ENCODE peak calls at places on chromosomes 13 and 19, in ten cellular contexts. X, J, R, U, Q, Z, V, B, G and S are unnamed samples. For H3K27me3, the result is how much of the 10 kb centered on the place peaks cover.

GRCh38 chr13:91539458-91540156 is 141.2 kb downstream of the GPC5 start:
- DNase-seq in Q (no peak), B (no peak), R (no peak), G (no peak), X (no peak), J (no peak), Z (no peak), U (no peak), V (no peak), S (no peak)

GRCh38 chr13:20713751-20714150 is 10.3 kb downstream of the IL17D start:
- DNase-seq in Q (no peak), G (no peak), V (peak), X (no peak), R (no peak), Z (no peak), U (no peak), J (no peak), B (no peak), S (no peak)

GRCh38 chr19:38699027-38699346 is 45.3 kb downstream of the CAPN12 start:
- DNase-seq in Z (no peak), V (no peak), J (no peak), G (no peak), U (no peak), Q (no peak), B (no peak), R (no peak), X (no peak), S (no peak)

GRCh38 chr13:95298971-95299627 is 2.2 kb downstream of the ABCC4 start:
- DNase-seq in B (no peak), G (no peak), Z (no peak), X (no peak), R (no peak), V (peak), Q (no peak), U (no peak), J (no peak), S (no peak)

GRCh38 chr13:114022876-114023275 is 49.0 kb upstream of the C13orf46 start:
- DNase-seq in J (no peak), G (no peak), B (no peak), Z (no peak), V (no peak), Q (no peak), R (no peak), U (no peak), X (no peak), S (no peak)

GRCh38 chr19:35565016-35565856 is 1.8 kb upstream of the ATP4A start:
- DNase-seq in V (no peak), B (no peak), Z (no peak), U (peak), G (no peak), X (no peak), Q (no peak), J (no peak), R (no peak), S (no peak)

GRCh38 chr13:33879044-33879596 is 61.2 kb downstream of the RFC3 start:
- DNase-seq in V (no peak), B (no peak), X (no peak), Q (no peak), U (no peak), G (no peak), Z (no peak), R (no peak), J (no peak), S (no peak)

GRCh38 chr19:19171821-19172532 is 1.9 kb upstream of the MEF2B start:
- DNase-seq in V (peak), Q (no peak), X (no peak), U (no peak), Z (no peak), B (no peak), R (peak), J (no peak), G (no peak), S (no peak)

GRCh38 chr13:19927117-19927734 is 31.3 kb upstream of the ZMYM2 start:
- DNase-seq in R (no peak), J (peak), V (peak), B (no peak), G (no peak), U (no peak), X (no peak), Z (no peak), Q (no peak), S (no peak)

GRCh38 chr19:5684694-5685430 is 4.0 kb downstream of the HSD11B1L start:
- DNase-seq in R (no peak), U (no peak), J (no peak), X (no peak), B (no peak), Z (no peak), V (no peak), G (no peak), Q (no peak), S (no peak)

GRCh38 chr19:11380653-11381534 is 3.2 kb downstream of the EPOR start:
- DNase-seq in Q (peak), R (peak), B (peak), Z (peak), G (peak), X (peak), U (peak), V (peak), J (peak), S (peak)

GRCh38 chr19:29708553-29709439 is 6.3 kb downstream of the C19orf12 start:
- DNase-seq in G (no peak), Q (peak), U (no peak), Z (no peak), J (no peak), B (no peak), V (no peak), X (no peak), R (no peak), S (no peak)

GRCh38 chr13:106083620-106084350 is 451.7 kb downstream of the EFNB2 start:
- DNase-seq in G (no peak), X (peak), Q (peak), B (no peak), V (peak), U (peak), J (no peak), R (no peak), Z (peak), S (peak)

GRCh38 chr13:111115841-111116500 is 861 bp downstream of the ARHGEF7 start:
- DNase-seq in B (no peak), J (peak), V (peak), R (no peak), U (peak), X (peak), Q (no peak), Z (no peak), G (peak), S (peak)

GRCh38 chr13:78609464-78610205 is 6.3 kb upstream of the POU4F1 start:
- DNase-seq in U (no peak), Q (no peak), Z (no peak), G (no peak), B (no peak), V (no peak), X (no peak), R (no peak), J (no peak), S (no peak)

GRCh38 chr13:98507060-98507797 is 69.7 kb downstream of the STK24 start:
- DNase-seq in R (no peak), Q (no peak), X (peak), G (peak), U (peak), V (no peak), B (no peak), J (peak), Z (peak), S (peak)

GRCh38 chr13:23671902-23672301 is 101.7 kb downstream of the TNFRSF19 start:
- DNase-seq in Z (no peak), R (no peak), X (no peak), G (no peak), J (no peak), Q (no peak), B (no peak), U (no peak), V (peak), S (no peak)

GRCh38 chr13:91347996-91348905 is 764 bp downstream of the MIR17HG start:
- DNase-seq in R (peak), Q (peak), Z (peak), X (peak), J (peak), U (peak), B (no peak), G (peak), V (no peak), S (peak)

GRCh38 chr13:108755084-108755483 is 125.7 kb downstream of the MYO16 start:
- DNase-seq in J (no peak), B (no peak), Q (no peak), V (no peak), G (no peak), Z (no peak), U (peak), X (no peak), R (no peak), S (no peak)

GRCh38 chr19:7199613-7200533 is 94.3 kb downstream of the INSR start:
- DNase-seq in X (no peak), B (no peak), V (peak), R (no peak), G (no peak), Z (peak), J (no peak), U (peak), Q (peak), S (no peak)

GRCh38 chr19:367963-368623 is 23.5 kb upstream of the MIER2 start:
- DNase-seq in G (no peak), Z (no peak), R (no peak), V (no peak), J (no peak), B (no peak), U (no peak), X (no peak), Q (peak), S (peak)

GRCh38 chr13:20016649-20017364 is 58.3 kb downstream of the ZMYM2 start:
- DNase-seq in B (no peak), J (no peak), U (no peak), X (no peak), Z (no peak), Q (no peak), V (no peak), R (no peak), G (no peak), S (no peak)

GRCh38 chr19:33903489-33903850 is 106.8 kb downstream of the KCTD15 start:
- DNase-seq in J (no peak), U (peak), R (no peak), G (no peak), Q (no peak), Z (no peak), X (no peak), V (no peak), B (no peak), S (no peak)

GRCh38 chr13:33735276-33735675 is 82.7 kb upstream of the RFC3 start:
- DNase-seq in X (no peak), Q (no peak), B (no peak), J (no peak), V (no peak), U (no peak), G (no peak), R (no peak), Z (no peak), S (no peak)

GRCh38 chr19:49017666-49018351 is 918 bp upstream of the LHB start:
- DNase-seq in V (peak), Q (peak), Z (peak), G (no peak), R (peak), J (no peak), B (no peak), X (peak), U (peak), S (peak)

GRCh38 chr13:20843177-20843576 is 59.4 kb downstream of the XPO4 start:
- DNase-seq in U (no peak), Q (no peak), J (no peak), G (no peak), V (peak), B (no peak), X (no peak), R (no peak), Z (no peak), S (peak)

GRCh38 chr13:31056650-31057275 is 104.9 kb downstream of the HSPH1 start:
- DNase-seq in V (peak), R (no peak), J (no peak), U (no peak), G (no peak), X (no peak), Z (no peak), B (no peak), Q (no peak), S (no peak)

GRCh38 chr13:113632706-113633484 is 25.1 kb downstream of the ATP4B start:
- DNase-seq in B (no peak), R (no peak), J (no peak), V (no peak), G (no peak), U (no peak), Q (no peak), Z (no peak), X (no peak), S (no peak)

GRCh38 chr19:7908078-7908699 is 4.5 kb downstream of the MAP2K7 start:
- DNase-seq in G (no peak), B (no peak), V (no peak), Z (no peak), R (no peak), X (peak), Q (peak), U (no peak), J (no peak), S (no peak)

GRCh38 chr13:82766732-82767321 is 1115.4 kb downstream of the SLITRK1 start:
- DNase-seq in Q (no peak), X (no peak), G (no peak), U (no peak), R (no peak), V (no peak), B (no peak), J (no peak), Z (no peak), S (no peak)

GRCh38 chr19:55225415-55225958 is 3.1 kb downstream of the TMEM86B start:
- DNase-seq in X (no peak), V (no peak), J (no peak), U (no peak), R (no peak), Z (no peak), Q (no peak), G (no peak), B (no peak), S (no peak)

GRCh38 chr19:58182577-58182988 is 278 bp upstream of the ZNF274 start:
- DNase-seq in J (no peak), Q (no peak), R (peak), Z (no peak), V (no peak), G (no peak), X (no peak), B (peak), U (no peak), S (peak)

GRCh38 chr13:91056746-91057145 is 290.7 kb upstream of the MIR17HG start:
- DNase-seq in Z (no peak), V (no peak), J (no peak), Q (no peak), G (no peak), B (no peak), R (no peak), X (no peak), U (no peak), S (no peak)

GRCh38 chr13:113869263-113869662 is 5.4 kb upstream of the GAS6 start:
- DNase-seq in Z (no peak), X (no peak), J (no peak), U (no peak), G (no peak), Q (no peak), V (no peak), R (no peak), B (no peak), S (no peak)

GRCh38 chr13:101455863-101456262 is 3.4 kb downstream of the ITGBL1 start:
- DNase-seq in V (peak), G (no peak), J (no peak), R (no peak), Q (no peak), B (no peak), U (no peak), Z (no peak), X (no peak), S (no peak)

GRCh38 chr13:24127116-24127631 is 33.3 kb upstream of the SPATA13 start:
- DNase-seq in R (no peak), B (no peak), Q (peak), J (no peak), U (peak), Z (peak), V (peak), G (no peak), X (no peak), S (no peak)

GRCh38 chr19:57280913-57281425 is 684 bp downstream of the ZNF460 start:
- DNase-seq in J (no peak), V (no peak), B (no peak), U (no peak), Z (no peak), Q (no peak), G (no peak), R (no peak), X (no peak), S (no peak)

GRCh38 chr13:91946498-91947070 is 548.2 kb downstream of the GPC5 start:
- DNase-seq in R (no peak), B (no peak), J (no peak), G (no peak), X (peak), Z (no peak), U (no peak), V (peak), Q (no peak), S (no peak)

GRCh38 chr13:40155176-40155575 is 499.7 kb downstream of the COG6 start:
- DNase-seq in X (no peak), G (no peak), B (no peak), Z (no peak), R (no peak), U (no peak), J (no peak), Q (no peak), V (no peak), S (no peak)
- H3K4me3 ChIP-seq in X (no peak), G (no peak), B (no peak), Z (no peak), R (no peak), U (no peak), J (no peak), Q (no peak), V (no peak), S (no peak)

GRCh38 chr13:73793361-73793760 is 340.8 kb downstream of the KLF12 start:
- DNase-seq in G (no peak), U (no peak), Z (no peak), V (no peak), R (no peak), J (no peak), B (no peak), X (no peak), Q (no peak), S (no peak)
- TF ChIP-seq POLR2A in G (no peak), U (no peak), Z (no peak), V (no peak), R (no peak), J (no peak), B (no peak), X (no peak), Q (no peak), S (no peak)

DNA sequence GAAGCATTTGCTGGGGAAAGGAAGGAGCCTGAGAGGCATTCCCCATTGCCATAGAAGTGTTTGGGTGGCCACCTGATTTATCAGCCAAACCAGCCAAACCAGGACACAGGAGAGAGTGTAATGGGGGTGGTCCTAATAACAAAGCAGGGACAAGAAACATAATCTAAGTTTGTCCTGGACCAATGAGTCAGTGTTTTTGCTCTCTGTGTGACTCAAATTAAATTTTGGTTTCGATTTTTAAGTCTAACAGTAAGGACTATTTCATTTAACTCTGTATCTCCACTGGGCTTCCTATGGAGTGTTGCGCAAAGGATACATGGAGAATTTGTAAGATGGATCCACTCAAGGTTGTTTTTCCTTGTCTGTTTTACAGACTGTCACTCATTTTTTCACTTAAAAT is 19.5 kb upstream of the TRPC4 start:
- DNase-seq in B (no peak), Z (no peak), X (no peak), J (no peak), V (peak), Q (no peak), G (no peak), R (no peak), U (no peak), S (no peak)
- H3K27me3 ChIP-seq in B (under half), Z (under half), X (under half), J (under half), V (under half), Q (under half), G (under half), R (under half), U (under half), S (under half)

DNA sequence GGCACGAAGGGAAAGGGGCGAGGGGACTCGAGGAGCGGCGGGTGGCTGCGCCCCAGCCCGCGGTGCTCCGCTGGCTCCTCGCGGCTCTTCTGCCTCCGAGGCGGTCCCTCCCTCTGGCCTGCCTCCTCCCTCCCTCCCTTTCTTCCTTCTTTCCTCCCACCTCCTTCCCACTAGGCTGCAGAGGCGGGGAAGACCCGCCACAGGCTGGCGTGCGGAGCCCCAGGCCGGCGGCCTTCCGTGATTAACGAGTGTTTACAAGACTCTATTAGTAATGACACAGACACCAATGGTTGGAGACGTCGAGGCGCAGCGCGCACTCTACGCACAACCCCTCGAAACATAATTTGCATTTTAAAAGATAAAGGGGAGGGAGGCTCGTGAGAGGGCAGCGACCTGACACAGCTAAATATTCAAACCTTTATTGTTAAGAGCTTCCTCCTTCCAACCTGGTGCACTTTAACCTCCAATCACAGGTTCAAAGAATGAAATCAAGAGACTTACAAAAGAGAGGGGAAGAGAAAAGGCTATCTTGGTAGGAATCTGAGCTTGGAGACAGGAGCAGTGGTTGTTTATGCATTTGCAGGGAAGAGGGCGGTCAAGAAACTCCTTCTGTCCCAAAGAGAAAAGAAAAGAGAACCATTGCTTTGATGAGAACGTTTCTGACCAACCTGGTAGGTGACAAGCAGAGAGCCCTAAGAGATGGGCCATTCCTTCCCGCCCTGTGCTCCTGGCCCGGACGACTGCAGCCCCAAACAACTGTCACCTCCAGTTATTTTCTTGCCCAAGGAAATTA is at the start of gene CDX2:
- DNase-seq in Z (peak), R (no peak), J (no peak), U (peak), G (no peak), Q (peak), V (no peak), B (no peak), X (no peak), S (no peak)
- H3K4me3 ChIP-seq in Z (peak), R (no peak), J (peak), U (peak), G (no peak), Q (peak), V (no peak), B (peak), X (peak), S (no peak)

GRCh38 chr19:14015454-14016035 is 9.4 kb upstream of the RFX1 start:
- DNase-seq in J (no peak), G (no peak), Q (no peak), B (no peak), Z (no peak), V (no peak), R (peak), U (no peak), X (no peak), S (no peak)

GRCh38 chr19:14023404-14024235 is 4.3 kb upstream of the RLN3 start:
- DNase-seq in G (peak), J (no peak), V (peak), B (no peak), Z (peak), Q (peak), X (peak), U (peak), R (peak), S (peak)

GRCh38 chr19:14019100-14019499 is 8.8 kb upstream of the RLN3 start:
- DNase-seq in G (no peak), V (no peak), J (no peak), X (no peak), U (no peak), R (no peak), B (no peak), Q (no peak), Z (no peak), S (no peak)

GRCh38 chr19:14022469-14022868 is 5.5 kb upstream of the RLN3 start:
- DNase-seq in Q (no peak), B (no peak), Z (no peak), G (no peak), U (no peak), J (no peak), X (no peak), V (peak), R (no peak), S (no peak)

DNA sequence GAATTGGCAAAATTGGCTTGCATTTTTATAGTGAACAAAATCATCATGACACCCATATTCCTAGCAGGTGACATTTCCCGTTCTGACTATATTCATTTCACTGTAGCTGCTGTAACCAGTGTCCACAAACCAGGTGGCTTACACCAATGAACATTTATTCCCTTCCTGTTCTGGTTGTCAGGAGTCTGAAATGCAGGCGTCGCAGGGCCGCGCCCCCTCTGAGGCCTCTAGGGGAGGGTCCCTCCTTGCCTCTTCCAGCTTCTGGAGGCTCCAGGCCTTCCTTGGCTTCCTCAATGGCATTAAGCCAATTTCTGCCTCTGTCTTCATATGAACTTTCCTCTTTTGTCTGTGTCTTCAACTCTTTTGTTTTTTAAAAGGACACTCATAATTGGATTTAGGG is 6.5 kb upstream of the RLN3 start:
- DNase-seq in J (no peak), Q (no peak), B (no peak), G (no peak), X (no peak), Z (no peak), U (no peak), V (no peak), R (peak), S (no peak)
- TF ChIP-seq POLR2A in J (no peak), Q (no peak), B (no peak), G (no peak), X (no peak), Z (no peak), U (no peak), V (no peak), R (no peak), S (no peak)

GRCh38 chr19:50551034-50551712 is 17.1 kb downstream of the LRRC4B start:
- DNase-seq in R (no peak), Q (no peak), B (no peak), J (no peak), G (no peak), X (no peak), V (no peak), U (no peak), Z (no peak), S (no peak)
- H3K27me3 ChIP-seq in R (under half), Q (under half), B (under half), J (half or more), G (under half), X (under half), V (under half), U (under half), Z (under half), S (under half)